ENCODE peak calls at places on chromosomes 1 and 21, in ten cellular contexts. D is body of pancreas; I is stomach; R is heart left ventricle; W is HFFc6; U is fibroblast of lung; C is B cell; M is CD8-positive, alpha-beta T cell; T is endodermal cell; J is fibroblast of mammary gland. Q is an unnamed sample.

GRCh38 chr1:162822391-162823200 is 32.1 kb downstream of the HSD17B7 start:
- DNase-seq in M (no peak), W (no peak), I (peak), J (peak), R (peak), C (no peak), D (peak), U (no peak), T (peak), Q (peak)

GRCh38 chr21:32494946-32495703 is 82.6 kb downstream of the EVA1C start:
- DNase-seq in D (no peak), M (no peak), C (no peak), R (no peak), W (peak), T (peak), J (peak), U (peak), I (no peak), Q (no peak)

GRCh38 chr21:39003982-39004775 is 179.1 kb downstream of the PSMG1 start:
- DNase-seq in W (peak), T (peak), D (peak), I (no peak), J (peak), U (peak), R (no peak), M (no peak), C (no peak), Q (no peak)

GRCh38 chr1:234256359-234256758 is 116.9 kb upstream of the COA6 start:
- DNase-seq in C (no peak), W (peak), U (no peak), M (no peak), R (no peak), D (no peak), I (no peak), T (no peak), J (peak), Q (no peak)

GRCh38 chr1:46278807-46279206 is 24.6 kb downstream of the LRRC41 start:
- DNase-seq in W (no peak), U (no peak), D (no peak), I (no peak), R (no peak), T (no peak), M (no peak), C (no peak), J (peak), Q (no peak)

GRCh38 chr1:90476994-90477393 is 240.1 kb downstream of the BARHL2 start:
- DNase-seq in J (no peak), D (no peak), T (no peak), I (no peak), R (no peak), U (no peak), W (no peak), M (no peak), C (no peak), Q (no peak)

GRCh38 chr21:44337941-44338895 is 972 bp downstream of the CFAP410 start:
- DNase-seq in M (peak), J (peak), C (no peak), D (peak), I (peak), T (peak), W (peak), U (peak), R (peak), Q (peak)

GRCh38 chr1:206785366-206785765 is 13.1 kb upstream of the IL10 start:
- DNase-seq in C (no peak), T (no peak), M (no peak), R (no peak), I (no peak), D (no peak), U (no peak), W (no peak), J (no peak), Q (no peak)

DNA sequence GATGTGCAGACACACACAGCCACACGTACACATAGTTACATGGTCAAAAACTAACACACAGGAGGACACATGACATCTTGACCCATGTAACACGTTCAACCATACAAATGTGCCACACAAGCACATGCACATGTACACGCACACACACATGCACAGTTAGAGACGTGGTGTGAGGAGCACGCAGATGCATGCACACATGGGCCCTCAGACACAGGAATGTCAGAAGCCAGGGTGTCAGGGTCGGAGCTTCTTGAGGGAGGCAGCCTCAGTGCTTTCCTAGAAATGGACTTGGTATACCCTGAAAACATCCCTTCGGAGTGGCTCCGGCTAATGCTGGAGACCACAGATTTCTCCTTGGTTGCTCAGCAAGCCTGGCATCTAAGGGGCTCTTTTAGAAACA is 114.3 kb downstream of the DMRTB1 start:
- DNase-seq in J (no peak), D (no peak), M (no peak), U (no peak), C (no peak), R (peak), W (no peak), I (no peak), T (peak), Q (no peak)
- TF ChIP-seq CTCF in J (no peak), D (no peak), M (no peak), U (no peak), C (no peak), R (no peak), W (no peak), I (no peak), T (no peak), Q (no peak)

DNA sequence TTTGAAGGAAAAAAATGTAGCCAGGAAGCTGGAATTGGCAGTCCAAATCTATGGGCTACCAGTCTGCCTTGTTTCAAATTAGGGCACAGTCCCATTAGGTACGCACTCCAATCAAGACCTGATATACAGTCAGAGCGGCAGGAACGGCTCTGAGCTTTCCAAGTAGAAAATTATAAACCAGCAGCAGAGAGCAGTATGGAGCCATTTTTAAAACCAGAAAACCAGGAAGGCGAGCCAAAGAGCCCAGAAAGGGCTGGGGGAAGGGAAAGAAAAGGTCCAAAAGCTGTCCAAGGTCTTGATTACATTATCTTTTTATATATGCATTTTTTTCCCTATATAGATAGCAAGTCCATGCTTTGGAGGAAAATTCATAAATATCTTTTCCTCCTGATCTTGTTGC is 719.0 kb downstream of the RWDD3 start:
- DNase-seq in U (peak), M (no peak), J (peak), C (no peak), D (peak), T (peak), I (no peak), W (no peak), R (no peak), Q (no peak)
- TF ChIP-seq CTCF in U (peak), M (no peak), J (peak), C (no peak), D (peak), T (peak), I (no peak), W (no peak), R (no peak), Q (no peak)

GRCh38 chr1:211630236-211631081 is 45.0 kb downstream of the NEK2 start:
- DNase-seq in T (peak), U (peak), W (no peak), I (no peak), M (no peak), J (no peak), D (no peak), C (no peak), R (peak), Q (no peak)
- TF ChIP-seq CTCF in T (peak), U (peak), W (no peak), I (no peak), M (no peak), J (no peak), D (no peak), C (no peak), R (no peak), Q (no peak)

GRCh38 chr1:159190441-159190840 is 14.2 kb upstream of the ACKR1 start:
- DNase-seq in W (no peak), T (no peak), I (no peak), R (no peak), M (no peak), D (no peak), J (no peak), C (no peak), U (no peak), Q (no peak)

GRCh38 chr1:159185121-159185520 is 13.7 kb downstream of the CADM3 start:
- DNase-seq in D (no peak), R (no peak), M (no peak), U (no peak), W (no peak), J (no peak), I (no peak), C (no peak), T (no peak), Q (no peak)

GRCh38 chr1:159184201-159184600 is 12.8 kb downstream of the CADM3 start:
- DNase-seq in J (no peak), U (no peak), R (no peak), T (no peak), M (no peak), C (no peak), D (no peak), I (no peak), W (no peak), Q (no peak)

GRCh38 chr1:159187647-159188374 is 16.4 kb downstream of the CADM3 start:
- DNase-seq in T (peak), R (no peak), I (no peak), U (no peak), C (no peak), W (no peak), M (no peak), D (no peak), J (no peak), Q (no peak)

GRCh38 chr1:159188375-159188788 is 16.3 kb upstream of the ACKR1 start:
- DNase-seq in D (peak), R (peak), T (peak), W (no peak), U (peak), M (no peak), I (peak), J (peak), C (peak), Q (no peak)
- TF ChIP-seq CTCF in D (no peak), R (no peak), T (no peak), W (no peak), U (no peak), M (no peak), I (no peak), J (no peak), C (no peak), Q (no peak)

DNA sequence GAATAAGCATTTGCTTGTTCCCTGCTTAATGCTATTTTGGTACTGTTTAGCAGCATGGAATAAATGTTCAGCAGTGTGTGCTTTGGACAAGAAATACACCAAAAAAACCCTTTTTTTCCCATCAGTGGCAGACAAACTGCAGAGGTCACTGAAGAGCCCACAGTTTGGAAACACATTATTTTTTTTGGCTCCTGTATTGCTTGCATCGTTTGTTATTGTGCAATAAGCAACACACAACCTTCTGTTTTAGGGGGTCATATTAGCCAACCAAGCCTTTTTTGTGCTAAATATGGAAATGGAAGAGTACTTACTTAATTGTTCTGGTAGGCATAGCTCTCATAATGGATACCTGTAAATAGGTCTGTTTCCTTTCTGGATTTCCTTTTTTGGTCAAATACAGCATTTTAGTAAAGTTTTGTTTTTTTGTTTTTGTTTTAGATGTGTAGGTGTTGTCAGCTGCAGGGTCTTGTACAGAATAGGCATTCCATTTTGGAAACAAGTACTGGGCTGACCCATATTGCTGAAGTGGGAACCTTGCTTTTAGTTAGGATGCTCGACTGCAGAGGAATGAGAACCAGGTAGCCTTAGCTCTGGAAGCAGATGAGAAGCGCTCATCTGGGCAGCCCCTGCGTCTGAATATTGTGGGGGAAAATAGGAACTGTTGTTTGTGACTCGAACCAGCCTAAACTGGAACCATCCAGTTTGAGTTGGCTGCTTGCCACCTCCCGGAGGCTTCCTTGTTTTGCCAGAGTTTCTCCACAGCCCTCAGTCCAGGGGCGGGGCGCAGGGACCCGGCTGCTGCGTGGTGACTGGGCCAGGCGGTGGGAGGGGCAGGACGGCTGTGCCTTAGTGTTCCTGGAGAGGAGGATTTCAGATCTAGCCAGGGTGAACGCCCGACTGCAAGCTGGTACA is 38.5 kb downstream of the SPEN start:
- DNase-seq in U (peak), W (peak), T (peak), I (peak), D (peak), C (peak), M (no peak), R (peak), J (peak), Q (peak)
- TF ChIP-seq CTCF in U (peak), W (peak), T (peak), I (no peak), D (peak), C (no peak), M (no peak), R (no peak), J (peak), Q (no peak)

GRCh38 chr1:33055210-33055991 is 18.7 kb upstream of the AK2 start:
- DNase-seq in J (peak), C (peak), D (peak), W (peak), R (peak), I (peak), T (peak), M (no peak), U (peak), Q (peak)
- TF ChIP-seq CTCF in J (peak), C (peak), D (peak), W (peak), R (peak), I (no peak), T (peak), M (peak), U (peak), Q (peak)

GRCh38 chr1:107966550-107966949 is 1.6 kb upstream of the VAV3 start:
- DNase-seq in M (no peak), C (no peak), W (no peak), T (no peak), U (no peak), R (no peak), I (no peak), J (no peak), D (no peak), Q (no peak)

GRCh38 chr1:107963009-107963408 is 2.0 kb downstream of the VAV3 start:
- DNase-seq in M (no peak), I (no peak), J (no peak), U (no peak), T (peak), W (no peak), D (no peak), R (no peak), C (no peak), Q (no peak)

GRCh38 chr1:107963601-107964396 is 1.2 kb downstream of the VAV3 start:
- DNase-seq in D (peak), J (peak), R (peak), W (no peak), T (peak), I (peak), U (peak), C (peak), M (peak), Q (peak)

GRCh38 chr1:107964397-107965111 is 426 bp downstream of the VAV3 start:
- DNase-seq in W (no peak), D (no peak), I (peak), J (no peak), M (peak), U (peak), T (peak), C (peak), R (peak), Q (peak)

GRCh38 chr1:107965112-107965991 is at the start of gene VAV3:
- DNase-seq in D (peak), I (peak), T (peak), C (peak), J (peak), R (peak), U (peak), M (peak), W (no peak), Q (peak)
- TF ChIP-seq CTCF in D (no peak), I (no peak), T (peak), C (peak), J (peak), R (no peak), U (no peak), M (peak), W (no peak), Q (peak)

GRCh38 chr1:196144588-196144987 is 463.7 kb downstream of the KCNT2 start:
- DNase-seq in I (no peak), U (no peak), C (no peak), T (no peak), R (no peak), W (no peak), M (no peak), D (no peak), J (no peak), Q (no peak)
- TF ChIP-seq CTCF in I (no peak), U (no peak), C (no peak), T (no peak), R (no peak), W (no peak), M (no peak), D (no peak), J (no peak), Q (no peak)

DNA sequence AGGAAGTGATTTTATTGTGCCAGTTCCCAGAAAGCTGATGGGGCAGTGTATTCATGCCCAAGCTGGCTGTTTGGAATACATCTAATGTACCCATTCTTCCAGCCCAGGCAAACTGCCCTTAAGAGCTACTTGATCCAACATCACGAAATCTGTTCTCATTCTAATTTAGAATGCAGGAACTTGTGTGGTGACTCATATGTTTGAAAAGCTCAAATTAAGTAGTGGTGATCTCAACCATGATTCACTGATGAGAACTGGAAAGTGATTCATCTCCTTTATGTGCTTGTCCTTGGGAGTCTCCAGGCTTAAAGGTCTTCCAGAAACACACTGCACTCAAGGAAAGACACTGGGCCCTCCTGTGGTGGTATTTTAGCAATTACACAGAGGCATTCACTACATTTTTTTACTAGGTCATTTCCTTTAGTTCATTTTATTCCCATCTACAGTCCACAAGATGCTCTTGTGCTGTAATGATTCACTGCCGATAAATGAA is 65.4 kb downstream of the RPE65 start:
- DNase-seq in J (peak), C (no peak), T (no peak), R (no peak), D (peak), I (no peak), M (no peak), W (peak), U (peak), Q (no peak)
- TF ChIP-seq CTCF in J (peak), C (no peak), T (no peak), R (peak), D (peak), I (no peak), M (no peak), W (peak), U (peak), Q (no peak)

GRCh38 chr1:11617314-11617713 is 36.9 kb downstream of the FBXO2 start:
- DNase-seq in C (no peak), R (no peak), I (no peak), D (no peak), U (no peak), J (no peak), W (no peak), M (no peak), T (no peak), Q (no peak)
- TF ChIP-seq CTCF in C (no peak), R (no peak), I (no peak), D (no peak), U (no peak), J (no peak), W (no peak), M (no peak), T (peak), Q (no peak)

Q was measured in natural killer cell.